ENCODE peak calls at places on chromosome 15, in four cellular contexts. V is fibroblast of lung, R is prostate gland, S is WTC11. B is an unnamed sample.

GRCh38 chr15:68209735-68210408 is 4.7 kb upstream of the CALML4 start:
- DNase-seq in V (no peak), S (no peak), R (no peak), B (no peak)

GRCh38 chr15:46277994-46278885 is 643.4 kb downstream of the SQOR start:
- DNase-seq in S (no peak), R (no peak), V (no peak), B (no peak)

GRCh38 chr15:58362262-58362922 is 69.4 kb upstream of the LIPC start:
- DNase-seq in S (no peak), R (no peak), V (no peak), B (no peak)

GRCh38 chr15:77502379-77503095 is 81.8 kb downstream of the HMG20A start:
- DNase-seq in R (no peak), S (no peak), V (no peak), B (no peak)

GRCh38 chr15:75672646-75673425 is 25.1 kb downstream of the SNX33 start:
- DNase-seq in V (peak), R (no peak), S (no peak), B (no peak)

GRCh38 chr15:81612631-81613030 is 238.6 kb upstream of the TMC3 start:
- DNase-seq in V (no peak), R (no peak), S (peak), B (no peak)

GRCh38 chr15:42156266-42156922 is at the start of gene PLA2G4F:
- DNase-seq in R (peak), V (no peak), S (no peak), B (no peak)

GRCh38 chr15:22888120-22888859 is 49.8 kb downstream of the NIPA2 start:
- DNase-seq in S (no peak), V (peak), R (no peak), B (no peak)

GRCh38 chr15:73283341-73283962 is 85.3 kb downstream of the HCN4 start:
- DNase-seq in S (no peak), V (no peak), R (no peak), B (no peak)

GRCh38 chr15:68584704-68585573 is 6.1 kb downstream of the CORO2B start:
- DNase-seq in V (no peak), S (no peak), R (no peak), B (no peak)

GRCh38 chr15:101023501-101024110 is 104.4 kb downstream of the LRRK1 start:
- DNase-seq in V (peak), R (no peak), S (no peak), B (no peak)

GRCh38 chr15:31352283-31352880 is 25.7 kb downstream of the KLF13 start:
- DNase-seq in V (peak), S (no peak), R (no peak), B (no peak)

GRCh38 chr15:98727115-98728040 is 79.0 kb downstream of the IGF1R start:
- DNase-seq in R (peak), S (peak), V (peak), B (no peak)

GRCh38 chr15:92818658-92819311 is 81.3 kb upstream of the CHD2 start:
- DNase-seq in S (peak), V (peak), R (no peak), B (no peak)

DNA sequence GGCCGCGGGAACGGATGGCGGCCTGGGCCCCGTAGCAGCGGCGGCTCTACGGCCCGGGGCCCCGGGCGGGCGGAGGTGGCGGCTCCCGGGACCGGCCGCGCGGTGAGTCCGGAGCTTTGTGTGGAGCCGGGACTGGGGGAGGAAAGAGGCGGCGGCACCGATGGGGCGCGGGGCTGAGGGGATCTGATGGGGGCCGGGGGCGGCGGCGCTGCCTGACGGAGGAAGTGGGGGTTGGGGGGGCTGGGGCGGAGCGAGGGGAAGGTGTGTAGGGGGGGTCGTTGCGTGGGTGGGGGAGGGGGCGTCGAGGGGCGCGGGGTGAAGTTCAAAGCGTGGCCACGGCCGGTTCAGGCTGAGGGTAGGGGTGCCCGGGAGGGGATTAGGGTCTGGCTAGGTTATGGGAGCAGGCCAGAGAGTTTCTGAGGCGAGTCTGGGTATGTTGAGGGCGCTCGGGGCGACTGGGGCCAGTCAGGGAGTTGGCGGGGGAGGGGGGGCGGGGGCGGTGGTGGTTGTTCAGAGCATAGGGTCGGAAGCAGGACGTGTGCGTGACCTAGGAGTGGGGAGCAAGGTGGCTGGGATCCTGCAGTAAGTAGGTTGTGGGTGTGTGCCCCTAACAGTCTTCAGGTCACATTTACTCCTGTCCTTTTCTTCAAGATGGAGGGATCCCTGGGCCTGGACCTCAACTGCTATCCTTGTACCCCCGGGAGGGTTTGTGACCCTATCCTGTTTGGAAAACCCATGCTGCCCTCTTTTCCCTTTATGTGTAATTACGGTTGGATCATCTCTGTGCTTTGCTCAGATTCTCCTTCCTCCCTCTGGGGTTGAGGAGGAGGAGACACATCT is 579 bp downstream of the ZNF609 start:
- DNase-seq in V (peak), S (peak), R (peak), B (no peak)
- TF ChIP-seq CTCF in V (no peak), S (no peak), R (peak), B (no peak)

GRCh38 chr15:84819291-84819768 is 2.2 kb downstream of the ALPK3 start:
- DNase-seq in V (no peak), R (no peak), S (no peak), B (no peak)
- TF ChIP-seq CTCF in V (no peak), R (no peak), S (no peak), B (no peak)

GRCh38 chr15:88512606-88513005 is 33.9 kb downstream of the DET1 start:
- DNase-seq in V (peak), S (no peak), R (no peak), B (no peak)

GRCh38 chr15:88509321-88509720 is 37.2 kb downstream of the DET1 start:
- DNase-seq in S (no peak), R (no peak), V (no peak), B (no peak)

GRCh38 chr15:88511161-88511560 is 35.3 kb downstream of the DET1 start:
- DNase-seq in R (no peak), V (no peak), S (no peak), B (no peak)

GRCh38 chr15:88509964-88510363 is 36.5 kb downstream of the DET1 start:
- DNase-seq in V (no peak), S (no peak), R (no peak), B (no peak)

GRCh38 chr15:88513195-88513594 is 33.3 kb downstream of the DET1 start:
- DNase-seq in S (no peak), V (peak), R (no peak), B (no peak)
- TF ChIP-seq CTCF in S (no peak), V (no peak), R (no peak), B (no peak)

GRCh38 chr15:91801836-91802534 is 51.5 kb upstream of the SLCO3A1 start:
- DNase-seq in R (no peak), S (no peak), V (no peak), B (no peak)
- TF ChIP-seq CTCF in R (no peak), S (no peak), V (no peak), B (no peak)